ENCODE peak calls at places on chromosomes 5 and 9, in seven cellular contexts. One of them, this sample, is unnamed.

GRCh38 chr5:124816381-124816780 is 69.9 kb upstream of the ZNF608 start:
- DNase-seq in spleen: no peak
- DNase-seq in sigmoid colon: no peak
- DNase-seq in upper lobe of right lung: no peak
- DNase-seq in Peyer's patch: no peak
- DNase-seq in hepatocyte: no peak
- DNase-seq in small intestine: no peak
- DNase-seq in this sample: no peak

GRCh38 chr5:132961887-132962286 is 1.5 kb downstream of the AFF4 start:
- DNase-seq in spleen: no peak
- DNase-seq in sigmoid colon: no peak
- DNase-seq in upper lobe of right lung: no peak
- DNase-seq in Peyer's patch: no peak
- DNase-seq in hepatocyte: no peak
- DNase-seq in small intestine: peak; percentile 16
- DNase-seq in this sample: peak; percentile 24

GRCh38 chr9:2837915-2838314 is 6.0 kb downstream of the PUM3 start:
- DNase-seq in spleen: no peak
- DNase-seq in sigmoid colon: no peak
- DNase-seq in upper lobe of right lung: no peak
- DNase-seq in Peyer's patch: no peak
- DNase-seq in hepatocyte: no peak
- DNase-seq in small intestine: peak; percentile 20
- DNase-seq in this sample: no peak

GRCh38 chr9:131697908-131698714 is 41.8 kb downstream of the RAPGEF1 start:
- DNase-seq in spleen: no peak
- DNase-seq in sigmoid colon: no peak
- DNase-seq in upper lobe of right lung: no peak
- DNase-seq in Peyer's patch: no peak
- DNase-seq in hepatocyte: no peak
- DNase-seq in small intestine: no peak
- DNase-seq in this sample: no peak

GRCh38 chr5:9284781-9285307 is 261.0 kb downstream of the SEMA5A start:
- DNase-seq in spleen: no peak
- DNase-seq in sigmoid colon: no peak
- DNase-seq in upper lobe of right lung: no peak
- DNase-seq in Peyer's patch: no peak
- DNase-seq in hepatocyte: no peak
- DNase-seq in small intestine: no peak
- DNase-seq in this sample: peak; percentile 64

GRCh38 chr9:92607088-92607487 is 62.8 kb downstream of the IPPK start:
- DNase-seq in spleen: no peak
- DNase-seq in sigmoid colon: no peak
- DNase-seq in upper lobe of right lung: no peak
- DNase-seq in Peyer's patch: no peak
- DNase-seq in hepatocyte: no peak
- DNase-seq in small intestine: no peak
- DNase-seq in this sample: no peak

GRCh38 chr5:59661939-59662615 is 231.4 kb downstream of the PDE4D start:
- DNase-seq in spleen: no peak
- DNase-seq in sigmoid colon: no peak
- DNase-seq in upper lobe of right lung: no peak
- DNase-seq in Peyer's patch: no peak
- DNase-seq in hepatocyte: no peak
- DNase-seq in small intestine: peak; percentile 54
- DNase-seq in this sample: peak; percentile 28

GRCh38 chr9:68599826-68600225 is 59.1 kb upstream of the TMEM252 start:
- DNase-seq in spleen: no peak
- DNase-seq in sigmoid colon: no peak
- DNase-seq in upper lobe of right lung: no peak
- DNase-seq in Peyer's patch: no peak
- DNase-seq in hepatocyte: no peak
- DNase-seq in small intestine: no peak
- DNase-seq in this sample: no peak

GRCh38 chr9:16236882-16237281 is 633.6 kb downstream of the BNC2 start:
- DNase-seq in spleen: no peak
- DNase-seq in sigmoid colon: peak; percentile 41
- DNase-seq in upper lobe of right lung: no peak
- DNase-seq in Peyer's patch: no peak
- DNase-seq in hepatocyte: no peak
- DNase-seq in small intestine: no peak
- DNase-seq in this sample: no peak

GRCh38 chr9:36485647-36486453 is 85.8 kb upstream of the RNF38 start:
- DNase-seq in spleen: no peak
- DNase-seq in sigmoid colon: peak; percentile 70
- DNase-seq in upper lobe of right lung: no peak
- DNase-seq in Peyer's patch: no peak
- DNase-seq in hepatocyte: peak; percentile 15
- DNase-seq in small intestine: peak; percentile 22
- DNase-seq in this sample: no peak

GRCh38 chr9:1273859-1274258 is 223.7 kb downstream of the DMRT2 start:
- DNase-seq in spleen: no peak
- DNase-seq in sigmoid colon: no peak
- DNase-seq in upper lobe of right lung: no peak
- DNase-seq in Peyer's patch: no peak
- DNase-seq in hepatocyte: no peak
- DNase-seq in small intestine: no peak
- DNase-seq in this sample: no peak

GRCh38 chr9:36332006-36332405 is 68.1 kb downstream of the RNF38 start:
- DNase-seq in spleen: no peak
- DNase-seq in sigmoid colon: no peak
- DNase-seq in upper lobe of right lung: no peak
- DNase-seq in Peyer's patch: no peak
- DNase-seq in hepatocyte: no peak
- DNase-seq in small intestine: no peak
- DNase-seq in this sample: no peak

GRCh38 chr5:141713616-141714309 is 31.7 kb upstream of the ARAP3 start:
- DNase-seq in spleen: no peak
- DNase-seq in sigmoid colon: no peak
- DNase-seq in upper lobe of right lung: no peak
- DNase-seq in Peyer's patch: no peak
- DNase-seq in hepatocyte: peak; percentile 47
- DNase-seq in small intestine: no peak
- DNase-seq in this sample: no peak

GRCh38 chr9:17222932-17223331 is 88.1 kb downstream of the CNTLN start:
- DNase-seq in spleen: no peak
- DNase-seq in sigmoid colon: no peak
- DNase-seq in upper lobe of right lung: no peak
- DNase-seq in Peyer's patch: no peak
- DNase-seq in hepatocyte: no peak
- DNase-seq in small intestine: no peak
- DNase-seq in this sample: no peak

GRCh38 chr5:143776951-143777350 is 35.0 kb upstream of the HMHB1 start:
- DNase-seq in spleen: no peak
- DNase-seq in sigmoid colon: no peak
- DNase-seq in upper lobe of right lung: no peak
- DNase-seq in Peyer's patch: no peak
- DNase-seq in hepatocyte: no peak
- DNase-seq in small intestine: no peak
- DNase-seq in this sample: no peak

GRCh38 chr9:134913713-134914500 is 3.8 kb downstream of the FCN1 start:
- DNase-seq in spleen: no peak
- DNase-seq in sigmoid colon: no peak
- DNase-seq in upper lobe of right lung: peak; percentile 50
- DNase-seq in Peyer's patch: no peak
- DNase-seq in hepatocyte: no peak
- DNase-seq in small intestine: no peak
- DNase-seq in this sample: peak; percentile 26

GRCh38 chr9:126689027-126689825 is 75.5 kb downstream of the LMX1B start:
- DNase-seq in spleen: no peak
- DNase-seq in sigmoid colon: no peak
- DNase-seq in upper lobe of right lung: no peak
- DNase-seq in Peyer's patch: no peak
- DNase-seq in hepatocyte: no peak
- DNase-seq in small intestine: no peak
- DNase-seq in this sample: no peak

GRCh38 chr9:131310833-131311554 is 21.5 kb downstream of the PLPP7 start:
- DNase-seq in spleen: peak; percentile 90
- DNase-seq in sigmoid colon: no peak
- DNase-seq in upper lobe of right lung: no peak
- DNase-seq in Peyer's patch: peak; percentile 53
- DNase-seq in hepatocyte: no peak
- DNase-seq in small intestine: peak; percentile 20
- DNase-seq in this sample: no peak

DNA sequence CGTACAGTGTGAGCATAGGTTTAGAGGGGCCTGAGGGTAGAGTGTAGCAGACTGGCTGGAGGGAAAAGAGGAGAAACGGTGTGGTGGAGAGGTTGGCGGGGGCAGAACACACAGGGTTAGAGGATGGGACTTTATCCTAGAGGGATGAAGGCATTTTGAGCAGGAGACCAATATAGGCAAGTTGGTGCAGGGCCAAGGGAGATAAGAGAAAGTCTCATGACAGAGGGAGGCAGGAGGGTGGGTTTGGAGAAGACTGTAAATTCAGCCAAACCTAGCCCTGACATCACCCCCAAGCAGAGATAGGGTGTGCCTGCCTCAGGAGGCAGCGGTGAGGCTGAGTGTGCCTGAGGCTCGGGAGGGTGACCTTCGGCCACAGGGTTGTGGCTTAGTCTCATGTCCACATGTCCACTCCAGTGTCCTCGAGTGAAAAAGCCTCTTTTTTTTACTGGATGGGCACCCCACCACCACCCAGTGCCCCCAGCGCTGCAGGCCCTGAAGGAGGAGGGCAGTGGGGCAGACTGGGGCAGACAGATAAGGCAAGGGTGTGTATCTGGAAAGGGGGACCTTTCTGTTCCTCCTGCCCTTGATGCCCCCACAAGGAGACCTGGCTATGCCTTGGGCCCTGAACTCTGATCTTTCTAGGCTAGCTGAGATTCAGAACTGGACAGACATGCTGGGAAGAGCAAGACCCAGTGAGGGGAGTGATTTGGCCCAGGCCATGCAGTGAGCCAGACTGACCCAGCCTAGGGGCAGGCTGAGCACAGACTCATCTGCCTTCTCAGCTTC is 108.7 kb downstream of the RGS3 start:
- DNase-seq in spleen: peak; percentile 70
- DNase-seq in sigmoid colon: peak; percentile 42
- DNase-seq in upper lobe of right lung: peak; percentile 51
- DNase-seq in Peyer's patch: no peak
- DNase-seq in hepatocyte: no peak
- DNase-seq in small intestine: no peak
- DNase-seq in this sample: no peak
- H3K4me1 ChIP-seq in spleen: peaks cover 10% of the 10 kb centered on the region
- H3K4me1 ChIP-seq in sigmoid colon: no peaks in the 10 kb centered on the region
- H3K4me1 ChIP-seq in upper lobe of right lung: peaks cover 19% of the 10 kb centered on the region
- H3K4me1 ChIP-seq in Peyer's patch: no peaks in the 10 kb centered on the region
- H3K4me1 ChIP-seq in hepatocyte: peaks cover 26% of the 10 kb centered on the region
- H3K4me1 ChIP-seq in small intestine: peaks cover 2% of the 10 kb centered on the region
- H3K4me1 ChIP-seq in this sample: peaks cover 48% of the 10 kb centered on the region

DNA sequence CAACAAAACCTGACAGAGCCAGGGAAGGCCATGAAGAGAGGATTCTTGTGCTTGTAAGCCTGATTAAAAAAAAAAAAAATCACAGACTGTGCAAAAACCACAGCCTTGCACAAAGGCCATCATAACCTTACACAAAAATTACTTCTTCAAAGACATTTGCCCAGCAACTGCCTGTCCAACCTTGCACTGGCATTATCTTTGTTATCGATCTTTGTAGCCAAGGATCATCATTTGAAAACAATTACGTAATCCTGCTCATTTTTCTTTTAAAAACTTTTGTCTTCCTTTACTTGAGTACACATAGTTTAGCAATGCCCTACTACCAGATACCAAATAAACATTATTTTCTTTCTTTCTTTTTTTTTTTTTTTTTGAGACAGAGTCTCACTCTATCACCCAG is 125.1 kb downstream of the TEX10 start:
- DNase-seq in spleen: no peak
- DNase-seq in sigmoid colon: no peak
- DNase-seq in upper lobe of right lung: no peak
- DNase-seq in Peyer's patch: no peak
- DNase-seq in hepatocyte: no peak
- DNase-seq in small intestine: no peak
- DNase-seq in this sample: no peak
- H3K4me3 ChIP-seq in spleen: no peak overlapping the region
- H3K4me3 ChIP-seq in sigmoid colon: no peak overlapping the region
- H3K4me3 ChIP-seq in upper lobe of right lung: no peak overlapping the region
- H3K4me3 ChIP-seq in Peyer's patch: no peak overlapping the region
- H3K4me3 ChIP-seq in hepatocyte: no peak overlapping the region
- H3K4me3 ChIP-seq in small intestine: no peak overlapping the region
- H3K4me3 ChIP-seq in this sample: no peak overlapping the region

GRCh38 chr9:18542837-18543405 is 69.0 kb downstream of the ADAMTSL1 start:
- DNase-seq in spleen: no peak
- DNase-seq in sigmoid colon: no peak
- DNase-seq in upper lobe of right lung: no peak
- DNase-seq in Peyer's patch: no peak
- DNase-seq in hepatocyte: no peak
- DNase-seq in small intestine: no peak
- DNase-seq in this sample: no peak

GRCh38 chr9:18539203-18539602 is 65.2 kb downstream of the ADAMTSL1 start:
- DNase-seq in spleen: no peak
- DNase-seq in sigmoid colon: no peak
- DNase-seq in upper lobe of right lung: no peak
- DNase-seq in Peyer's patch: no peak
- DNase-seq in hepatocyte: no peak
- DNase-seq in small intestine: no peak
- DNase-seq in this sample: no peak

GRCh38 chr9:18548456-18548855 is 74.5 kb downstream of the ADAMTSL1 start:
- DNase-seq in spleen: no peak
- DNase-seq in sigmoid colon: no peak
- DNase-seq in upper lobe of right lung: no peak
- DNase-seq in Peyer's patch: no peak
- DNase-seq in hepatocyte: no peak
- DNase-seq in small intestine: no peak
- DNase-seq in this sample: no peak

GRCh38 chr9:18543406-18543965 is 69.5 kb downstream of the ADAMTSL1 start:
- DNase-seq in spleen: no peak
- DNase-seq in sigmoid colon: no peak
- DNase-seq in upper lobe of right lung: no peak
- DNase-seq in Peyer's patch: no peak
- DNase-seq in hepatocyte: no peak
- DNase-seq in small intestine: no peak
- DNase-seq in this sample: peak; percentile 38

GRCh38 chr9:18544456-18544855 is 70.5 kb downstream of the ADAMTSL1 start:
- DNase-seq in spleen: no peak
- DNase-seq in sigmoid colon: no peak
- DNase-seq in upper lobe of right lung: no peak
- DNase-seq in Peyer's patch: no peak
- DNase-seq in hepatocyte: no peak
- DNase-seq in small intestine: no peak
- DNase-seq in this sample: no peak
- H3K27ac ChIP-seq in spleen: no peak overlapping the region
- H3K27ac ChIP-seq in sigmoid colon: no peak overlapping the region
- H3K27ac ChIP-seq in upper lobe of right lung: no peak overlapping the region
- H3K27ac ChIP-seq in Peyer's patch: no peak overlapping the region
- H3K27ac ChIP-seq in hepatocyte: no peak overlapping the region
- H3K27ac ChIP-seq in small intestine: no peak overlapping the region
- H3K27ac ChIP-seq in this sample: no peak overlapping the region

DNA sequence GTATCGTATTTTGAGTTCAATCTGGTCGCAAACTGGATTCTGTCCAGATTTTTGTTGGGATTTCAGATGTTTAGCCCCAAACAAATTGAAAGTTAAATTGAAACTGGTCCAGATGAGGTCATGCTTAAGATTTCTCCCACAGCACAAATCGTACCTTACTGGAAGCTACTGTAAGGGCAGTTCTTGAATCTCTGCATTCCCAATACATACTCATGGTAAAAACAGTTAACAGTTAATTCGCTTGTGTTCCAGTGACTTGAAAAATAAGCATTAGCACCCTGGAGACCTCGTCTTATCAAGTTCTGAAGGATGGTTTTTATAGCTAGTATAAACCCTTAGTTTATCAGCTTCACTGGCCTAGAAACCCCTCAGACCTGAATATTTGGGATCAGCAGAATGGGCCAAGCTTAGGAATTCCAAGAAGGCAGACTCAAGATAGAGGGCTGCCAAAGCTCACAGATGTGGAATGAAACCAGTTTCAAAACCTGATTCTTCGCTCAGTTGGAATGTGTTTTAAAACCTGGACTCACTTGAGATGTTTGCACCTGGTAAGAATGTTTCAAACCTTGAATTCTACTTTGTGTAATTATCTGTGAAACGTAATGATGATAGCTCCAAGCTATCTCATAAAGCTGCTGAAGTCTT is 103.6 kb downstream of the C9orf152 start:
- DNase-seq in spleen: no peak
- DNase-seq in sigmoid colon: no peak
- DNase-seq in upper lobe of right lung: no peak
- DNase-seq in Peyer's patch: no peak
- DNase-seq in hepatocyte: no peak
- DNase-seq in small intestine: no peak
- DNase-seq in this sample: no peak
- H3K4me1 ChIP-seq in spleen: peaks cover 15% of the 10 kb centered on the region
- H3K4me1 ChIP-seq in sigmoid colon: no peaks in the 10 kb centered on the region
- H3K4me1 ChIP-seq in upper lobe of right lung: peaks cover 33% of the 10 kb centered on the region
- H3K4me1 ChIP-seq in Peyer's patch: peaks cover 5% of the 10 kb centered on the region
- H3K4me1 ChIP-seq in hepatocyte: peaks cover 23% of the 10 kb centered on the region
- H3K4me1 ChIP-seq in small intestine: no peaks in the 10 kb centered on the region
- H3K4me1 ChIP-seq in this sample: peaks cover 40% of the 10 kb centered on the region